ENCODE peak calls at places on chromosome 5, in four cellular contexts. One of them, this sample, is unnamed.

GRCh38 chr5:111863801-111864200 is 106.8 kb upstream of the NREP start:
- DNase-seq in HepG2: no peak
- DNase-seq in H1: no peak
- DNase-seq in K562: no peak
- DNase-seq in this sample: no peak

GRCh38 chr5:138448481-138449398 is 9.9 kb downstream of the REEP2 start:
- DNase-seq in HepG2: no peak
- DNase-seq in K562: no peak
- DNase-seq in H1: no peak
- DNase-seq in this sample: no peak

GRCh38 chr5:55771175-55771655 is 33.4 kb downstream of the DDX4 start:
- DNase-seq in HepG2: no peak
- DNase-seq in K562: no peak
- DNase-seq in H1: no peak
- DNase-seq in this sample: no peak

GRCh38 chr5:111927191-111927590 is 170.2 kb upstream of the NREP start:
- DNase-seq in HepG2: no peak
- DNase-seq in H1: no peak
- DNase-seq in K562: no peak
- DNase-seq in this sample: no peak

GRCh38 chr5:17185776-17186175 is 31.7 kb upstream of the BASP1 start:
- DNase-seq in HepG2: no peak
- DNase-seq in H1: no peak
- DNase-seq in K562: no peak
- DNase-seq in this sample: no peak

GRCh38 chr5:52783226-52783959 is 4.3 kb upstream of the ITGA1 start:
- DNase-seq in K562: no peak
- DNase-seq in H1: no peak
- DNase-seq in HepG2: no peak
- DNase-seq in this sample: no peak

GRCh38 chr5:51386916-51387853 is 3.9 kb downstream of the ISL1 start:
- DNase-seq in K562: no peak
- DNase-seq in H1: peak
- DNase-seq in HepG2: no peak
- DNase-seq in this sample: no peak

GRCh38 chr5:2206244-2207108 is 323.8 kb upstream of the IRX4 start:
- DNase-seq in K562: no peak
- DNase-seq in H1: no peak
- DNase-seq in HepG2: no peak
- DNase-seq in this sample: no peak

GRCh38 chr5:147963436-147963835 is 57.1 kb upstream of the C5orf46 start:
- DNase-seq in HepG2: no peak
- DNase-seq in H1: no peak
- DNase-seq in K562: no peak
- DNase-seq in this sample: no peak

GRCh38 chr5:140926211-140926902 is at the start of gene PCDHAC1:
- DNase-seq in HepG2: no peak
- DNase-seq in K562: peak
- DNase-seq in H1: peak
- DNase-seq in this sample: no peak

GRCh38 chr5:32687167-32687831 is 23.8 kb upstream of the NPR3 start:
- DNase-seq in K562: no peak
- DNase-seq in HepG2: no peak
- DNase-seq in H1: no peak
- DNase-seq in this sample: no peak

GRCh38 chr5:178532666-178533065 is 57.5 kb downstream of the COL23A1 start:
- DNase-seq in K562: no peak
- DNase-seq in H1: no peak
- DNase-seq in HepG2: no peak
- DNase-seq in this sample: no peak

GRCh38 chr5:19319252-19319651 is 668.7 kb downstream of the CDH18 start:
- DNase-seq in HepG2: no peak
- DNase-seq in K562: no peak
- DNase-seq in H1: no peak
- DNase-seq in this sample: no peak

GRCh38 chr5:73299017-73299630 is 126.1 kb downstream of the TMEM174 start:
- DNase-seq in K562: no peak
- DNase-seq in HepG2: no peak
- DNase-seq in H1: peak
- DNase-seq in this sample: no peak

GRCh38 chr5:139481122-139481533 is 1.4 kb downstream of the STING1 start:
- DNase-seq in H1: no peak
- DNase-seq in K562: peak
- DNase-seq in HepG2: no peak
- DNase-seq in this sample: no peak

GRCh38 chr5:107557051-107557658 is 113.6 kb downstream of the EFNA5 start:
- DNase-seq in HepG2: no peak
- DNase-seq in K562: no peak
- DNase-seq in H1: no peak
- DNase-seq in this sample: no peak

GRCh38 chr5:133205204-133205603 is 153.4 kb downstream of the HSPA4 start:
- DNase-seq in H1: no peak
- DNase-seq in K562: no peak
- DNase-seq in HepG2: no peak
- DNase-seq in this sample: no peak

GRCh38 chr5:140391312-140391711 is 10.3 kb upstream of the ANKHD1 start:
- DNase-seq in K562: no peak
- DNase-seq in HepG2: no peak
- DNase-seq in H1: no peak
- DNase-seq in this sample: no peak

GRCh38 chr5:122105909-122106308 is 23.4 kb upstream of the ZNF474 start:
- DNase-seq in K562: no peak
- DNase-seq in H1: no peak
- DNase-seq in HepG2: no peak
- DNase-seq in this sample: no peak

GRCh38 chr5:122102825-122103224 is 24.8 kb upstream of the LOX start:
- DNase-seq in H1: no peak
- DNase-seq in HepG2: no peak
- DNase-seq in K562: no peak
- DNase-seq in this sample: no peak

GRCh38 chr5:122099060-122099790 is 21.2 kb upstream of the LOX start:
- DNase-seq in K562: peak
- DNase-seq in HepG2: no peak
- DNase-seq in H1: no peak
- DNase-seq in this sample: no peak

GRCh38 chr5:122097391-122097790 is 19.3 kb upstream of the LOX start:
- DNase-seq in K562: no peak
- DNase-seq in H1: no peak
- DNase-seq in HepG2: no peak
- DNase-seq in this sample: no peak

GRCh38 chr5:122101636-122102285 is 23.7 kb upstream of the LOX start:
- DNase-seq in H1: no peak
- DNase-seq in K562: peak
- DNase-seq in HepG2: peak
- DNase-seq in this sample: no peak
- TF ChIP-seq ATF2 in H1: no peak
- TF ChIP-seq ATF2 in K562: no peak
- TF ChIP-seq ATF2 in HepG2: no peak
- TF ChIP-seq ATF2 in this sample: no peak

GRCh38 chr5:143644751-143645150 is 167.2 kb upstream of the HMHB1 start:
- DNase-seq in H1: no peak
- DNase-seq in HepG2: no peak
- DNase-seq in K562: no peak
- DNase-seq in this sample: no peak
- TF ChIP-seq TAF1 in H1: no peak
- TF ChIP-seq TAF1 in HepG2: no peak
- TF ChIP-seq TAF1 in K562: no peak
- TF ChIP-seq TAF1 in this sample: no peak

GRCh38 chr5:457195-457961 is 14.4 kb downstream of the EXOC3 start:
- DNase-seq in H1: no peak
- DNase-seq in K562: no peak
- DNase-seq in HepG2: no peak
- DNase-seq in this sample: no peak

GRCh38 chr5:456351-457194 is 13.6 kb downstream of the EXOC3 start:
- DNase-seq in HepG2: no peak
- DNase-seq in H1: no peak
- DNase-seq in K562: no peak
- DNase-seq in this sample: no peak

GRCh38 chr5:460413-460700 is 17.4 kb downstream of the EXOC3 start:
- DNase-seq in HepG2: no peak
- DNase-seq in K562: no peak
- DNase-seq in H1: no peak
- DNase-seq in this sample: no peak

GRCh38 chr5:459562-460412 is 16.8 kb downstream of the EXOC3 start:
- DNase-seq in K562: no peak
- DNase-seq in H1: no peak
- DNase-seq in HepG2: no peak
- DNase-seq in this sample: no peak

DNA sequence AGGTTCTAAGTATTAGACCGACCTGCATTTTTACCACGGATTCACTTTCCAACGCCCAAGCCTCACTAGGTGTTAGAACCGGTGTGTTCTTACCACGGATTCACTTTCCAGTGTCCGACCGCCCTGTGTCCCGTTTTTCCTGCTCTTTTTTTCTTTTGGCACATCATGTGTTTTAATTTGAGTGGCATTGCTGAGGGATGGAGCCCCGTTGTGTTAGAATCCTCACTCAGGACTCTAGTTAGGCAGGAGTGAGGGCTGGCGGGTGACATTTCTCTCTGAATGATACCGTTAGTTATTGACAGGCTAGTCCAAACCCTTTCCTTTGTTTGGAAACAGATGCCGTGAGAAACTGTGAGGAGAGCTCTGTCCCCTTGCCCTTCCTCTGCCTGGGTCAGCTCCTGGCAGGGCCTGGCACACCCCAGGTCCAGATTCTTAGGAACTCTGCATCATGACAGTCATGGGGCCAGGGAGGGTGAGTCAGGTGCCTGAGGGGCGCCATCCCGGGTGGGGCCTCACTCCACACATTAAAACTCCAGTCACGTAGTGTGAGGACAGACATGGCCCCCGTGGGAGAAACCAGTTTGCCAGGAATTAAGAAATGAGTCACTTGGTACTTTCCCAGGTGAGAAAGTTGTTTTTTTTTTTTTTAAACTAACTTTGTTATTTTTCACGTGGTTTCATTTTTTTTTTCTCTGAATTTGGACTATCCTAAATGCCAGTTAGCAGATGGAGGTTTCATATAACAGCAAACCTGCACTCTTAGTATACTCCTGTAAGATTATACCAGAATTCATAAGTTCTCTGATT is 15.8 kb downstream of the EXOC3 start:
- DNase-seq in H1: no peak
- DNase-seq in K562: no peak
- DNase-seq in HepG2: no peak
- DNase-seq in this sample: peak
- TF ChIP-seq ATF2 in H1: no peak
- TF ChIP-seq ATF2 in K562: no peak
- TF ChIP-seq ATF2 in HepG2: no peak
- TF ChIP-seq ATF2 in this sample: peak

DNA sequence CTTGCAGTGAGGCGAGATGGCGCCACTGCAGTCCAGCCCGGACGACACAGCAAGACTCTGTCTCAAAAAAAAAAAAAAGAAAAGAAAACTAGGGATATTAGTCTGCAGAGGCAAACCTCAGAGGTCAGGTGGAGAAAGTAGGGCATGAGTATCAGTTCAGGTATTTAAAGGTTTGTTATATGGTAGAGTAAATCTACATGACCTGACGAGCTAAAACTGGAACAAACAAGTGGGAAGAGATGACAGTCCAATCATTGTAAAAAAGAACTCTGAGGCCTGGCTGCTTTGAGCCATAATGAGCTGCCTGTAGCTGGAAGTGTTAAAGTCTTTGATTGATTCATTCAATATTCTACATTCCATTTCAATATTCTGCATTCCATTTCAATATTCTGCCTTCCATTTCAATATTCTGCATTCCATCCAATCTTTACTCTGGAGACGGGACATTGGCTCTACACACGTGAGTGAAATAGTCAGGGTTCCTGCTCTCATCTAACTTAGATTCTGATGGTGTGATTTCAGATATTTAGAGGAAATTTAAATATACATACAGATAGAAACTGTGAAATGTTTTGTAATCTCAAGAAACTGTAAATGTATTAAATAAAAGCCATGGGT is 28.9 kb upstream of the GRAMD2B start:
- DNase-seq in HepG2: no peak
- DNase-seq in H1: no peak
- DNase-seq in K562: no peak
- DNase-seq in this sample: no peak
- TF ChIP-seq TAF1 in HepG2: no peak
- TF ChIP-seq TAF1 in H1: no peak
- TF ChIP-seq TAF1 in K562: no peak
- TF ChIP-seq TAF1 in this sample: no peak

DNA sequence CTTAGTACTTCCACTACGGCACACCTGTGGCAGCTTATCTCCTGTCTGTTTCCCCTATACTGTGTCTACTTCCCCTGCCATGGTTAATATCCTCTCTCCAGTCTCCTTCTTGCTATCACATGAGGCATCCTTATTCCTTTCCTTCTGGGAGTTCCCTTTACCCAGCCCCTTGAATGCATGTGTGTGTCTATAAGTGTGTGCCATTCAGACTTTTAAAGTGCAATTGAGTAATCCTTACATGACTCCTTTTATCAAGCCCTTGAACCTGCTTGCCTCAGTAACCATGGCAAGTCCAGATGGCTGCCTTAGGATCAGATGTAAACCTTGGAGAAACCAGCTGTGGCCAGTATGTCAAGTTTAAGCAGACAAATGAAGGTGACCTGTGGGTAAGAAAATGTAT is 142.2 kb downstream of the HINT1 start:
- DNase-seq in K562: no peak
- DNase-seq in HepG2: no peak
- DNase-seq in H1: no peak
- DNase-seq in this sample: no peak
- TF ChIP-seq ATF2 in K562: no peak
- TF ChIP-seq ATF2 in HepG2: no peak
- TF ChIP-seq ATF2 in H1: no peak
- TF ChIP-seq ATF2 in this sample: no peak

GRCh38 chr5:176175101-176175852 is 62.9 kb upstream of the SIMC1 start:
- DNase-seq in H1: peak
- DNase-seq in HepG2: no peak
- DNase-seq in K562: no peak
- DNase-seq in this sample: no peak
- TF ChIP-seq TAF1 in H1: no peak
- TF ChIP-seq TAF1 in HepG2: no peak
- TF ChIP-seq TAF1 in K562: no peak
- TF ChIP-seq TAF1 in this sample: no peak

DNA sequence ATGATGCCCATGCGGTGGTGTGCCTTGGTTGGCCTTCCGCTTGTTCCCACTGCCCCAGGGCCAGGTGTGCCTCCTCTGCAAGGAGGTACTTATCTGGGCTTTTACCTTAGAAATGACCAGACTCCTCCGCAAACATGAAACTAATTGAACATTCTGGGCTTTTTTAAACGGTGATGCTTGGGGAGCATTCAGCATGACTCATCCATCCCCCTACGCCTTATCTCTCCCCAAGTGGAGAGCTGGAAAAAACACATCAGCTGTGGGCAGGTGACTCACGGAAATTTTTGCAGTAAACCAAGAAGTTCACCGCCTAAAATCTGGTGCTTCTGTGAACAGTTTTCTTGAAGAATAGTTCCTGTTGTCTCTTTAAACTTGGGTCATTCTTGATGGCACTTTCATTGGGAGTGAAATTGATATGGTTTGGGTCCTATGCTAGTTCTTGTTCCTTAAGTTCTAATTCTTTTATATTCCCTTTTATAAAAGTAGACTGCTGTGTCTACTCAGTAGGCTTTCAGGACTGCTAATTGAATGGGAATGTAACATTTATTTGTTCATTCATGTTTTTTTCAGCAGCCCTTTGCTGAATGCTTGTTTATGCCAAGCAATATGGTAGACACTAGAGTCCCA is 39.6 kb downstream of the SFXN1 start:
- DNase-seq in HepG2: no peak
- DNase-seq in K562: peak
- DNase-seq in H1: no peak
- DNase-seq in this sample: no peak
- TF ChIP-seq ATF2 in HepG2: no peak
- TF ChIP-seq ATF2 in K562: no peak
- TF ChIP-seq ATF2 in H1: no peak
- TF ChIP-seq ATF2 in this sample: peak